ENCODE peak calls at places on chromosomes 16 and 17, in seven cellular contexts. F is psoas muscle, I is heart right ventricle, B is stomach, N is endothelial cell of umbilical vein, U is transverse colon, P is endodermal cell. R is an unnamed sample. For H3K27me3 and H3K4me1, the result is how much of the 10 kb centered on the place peaks cover.

GRCh38 chr17:40931311-40931710 is 6.1 kb downstream of the KRT23 start:
- DNase-seq in F (no peak), I (no peak), B (no peak), N (no peak), U (no peak), P (no peak), R (no peak)

GRCh38 chr16:53855056-53855455 is 151.1 kb downstream of the FTO start:
- DNase-seq in F (no peak), I (no peak), B (no peak), N (no peak), U (no peak), P (no peak), R (no peak)

GRCh38 chr17:37490638-37491614 is 1.2 kb downstream of the DUSP14 start:
- DNase-seq in F (peak), I (peak), B (no peak), N (peak), U (peak), P (peak), R (peak)

GRCh38 chr17:31490991-31491793 is 99.7 kb downstream of the RAB11FIP4 start:
- DNase-seq in F (peak), I (no peak), B (no peak), N (no peak), U (peak), P (no peak), R (no peak)

GRCh38 chr16:85738878-85739715 is 11.8 kb downstream of the C16orf74 start:
- DNase-seq in F (no peak), I (no peak), B (no peak), N (no peak), U (no peak), P (no peak), R (no peak)

GRCh38 chr17:42484304-42484703 is 25.6 kb downstream of the ATP6V0A1 start:
- DNase-seq in F (no peak), I (no peak), B (no peak), N (peak), U (peak), P (no peak), R (no peak)

GRCh38 chr17:10772425-10773380 is 31.2 kb downstream of the TMEM238L start:
- DNase-seq in F (no peak), I (no peak), B (peak), N (no peak), U (peak), P (peak), R (no peak)

GRCh38 chr16:86575754-86576557 is 2.4 kb upstream of the FOXL1 start:
- DNase-seq in F (peak), I (peak), B (peak), N (peak), U (peak), P (peak), R (no peak)

GRCh38 chr17:67377727-67378443 is 804 bp downstream of the PITPNC1 start:
- DNase-seq in F (peak), I (peak), B (peak), N (no peak), U (peak), P (peak), R (peak)

GRCh38 chr17:37365589-37365988 is 10.2 kb upstream of the C17orf78 start:
- DNase-seq in F (no peak), I (no peak), B (no peak), N (no peak), U (no peak), P (no peak), R (no peak)

GRCh38 chr17:45248132-45248936 is 13.6 kb downstream of the SPATA32 start:
- DNase-seq in F (no peak), I (no peak), B (peak), N (no peak), U (peak), P (peak), R (no peak)

GRCh38 chr16:27377666-27378485 is 24.1 kb upstream of the IL21R start:
- DNase-seq in F (no peak), I (no peak), B (no peak), N (no peak), U (no peak), P (peak), R (no peak)

GRCh38 chr17:74268554-74268953 is 5.5 kb upstream of the DNAI2 start:
- DNase-seq in F (no peak), I (no peak), B (no peak), N (no peak), U (no peak), P (no peak), R (no peak)

GRCh38 chr16:48347980-48348379 is 37.2 kb downstream of the SIAH1 start:
- DNase-seq in F (no peak), I (no peak), B (no peak), N (no peak), U (no peak), P (no peak), R (no peak)

GRCh38 chr16:2498531-2499253 is 15.1 kb upstream of the ATP6V0C start:
- DNase-seq in F (no peak), I (no peak), B (peak), N (no peak), U (no peak), P (no peak), R (no peak)

GRCh38 chr17:37068266-37068665 is 119.5 kb downstream of the AATF start:
- DNase-seq in F (no peak), I (no peak), B (peak), N (no peak), U (no peak), P (peak), R (no peak)

GRCh38 chr17:75006653-75007052 is 5.8 kb upstream of the MRPL58 start:
- DNase-seq in F (peak), I (no peak), B (no peak), N (no peak), U (no peak), P (no peak), R (no peak)

DNA sequence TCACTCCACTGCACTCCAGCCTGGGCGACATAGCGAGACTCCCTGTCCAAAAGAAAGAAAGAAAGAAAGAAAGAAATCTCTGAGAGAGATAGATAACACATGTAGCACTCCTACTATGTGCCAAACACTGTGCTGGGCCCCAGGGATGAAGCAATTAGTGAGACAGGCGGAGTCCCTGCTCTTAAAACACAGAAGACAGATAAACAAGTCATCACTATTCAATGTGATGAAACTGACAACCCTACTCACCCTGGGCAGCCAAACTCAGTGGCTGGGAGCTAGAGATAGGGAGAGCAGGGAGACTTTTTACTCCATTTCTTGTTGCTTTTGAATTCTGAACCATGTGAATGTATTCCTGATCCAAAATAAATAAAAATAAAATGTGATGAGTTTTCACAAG is 35.2 kb upstream of the GOSR2 start:
- DNase-seq in F (peak), I (no peak), B (no peak), N (no peak), U (no peak), P (no peak), R (no peak)
- H3K27me3 ChIP-seq in F (half or more), I (under half), B (half or more), N (under half), U (under half), P (under half), R (half or more)

GRCh38 chr16:77789646-77790370 is 1.4 kb downstream of the VAT1L start:
- DNase-seq in F (no peak), I (no peak), B (no peak), N (no peak), U (no peak), P (peak), R (no peak)
- H3K4me3 ChIP-seq in F (no peak), I (peak), B (no peak), N (no peak), U (no peak), P (peak), R (no peak)

GRCh38 chr16:8773537-8773936 is 23.9 kb downstream of the TMEM186 start:
- DNase-seq in F (no peak), I (no peak), B (no peak), N (no peak), U (no peak), P (no peak), R (no peak)

GRCh38 chr16:8774208-8774607 is 23.2 kb downstream of the TMEM186 start:
- DNase-seq in F (no peak), I (no peak), B (no peak), N (no peak), U (no peak), P (no peak), R (no peak)

GRCh38 chr16:8776193-8776592 is 21.2 kb downstream of the TMEM186 start:
- DNase-seq in F (no peak), I (no peak), B (no peak), N (no peak), U (peak), P (peak), R (no peak)

GRCh38 chr16:8777217-8777616 is 20.2 kb downstream of the TMEM186 start:
- DNase-seq in F (no peak), I (no peak), B (no peak), N (no peak), U (no peak), P (no peak), R (no peak)

GRCh38 chr16:8775359-8775758 is 22.1 kb downstream of the TMEM186 start:
- DNase-seq in F (no peak), I (no peak), B (no peak), N (no peak), U (no peak), P (no peak), R (no peak)
- H3K4me1 ChIP-seq in F (under half), I (under half), B (under half), N (under half), U (under half), P (under half), R (under half)

GRCh38 chr17:48961516-48962233 is 6.7 kb downstream of the GIP start:
- DNase-seq in F (no peak), I (no peak), B (no peak), N (peak), U (no peak), P (peak), R (peak)
- H3K27me3 ChIP-seq in F (half or more), I (under half), B (half or more), N (under half), U (half or more), P (under half), R (under half)

DNA sequence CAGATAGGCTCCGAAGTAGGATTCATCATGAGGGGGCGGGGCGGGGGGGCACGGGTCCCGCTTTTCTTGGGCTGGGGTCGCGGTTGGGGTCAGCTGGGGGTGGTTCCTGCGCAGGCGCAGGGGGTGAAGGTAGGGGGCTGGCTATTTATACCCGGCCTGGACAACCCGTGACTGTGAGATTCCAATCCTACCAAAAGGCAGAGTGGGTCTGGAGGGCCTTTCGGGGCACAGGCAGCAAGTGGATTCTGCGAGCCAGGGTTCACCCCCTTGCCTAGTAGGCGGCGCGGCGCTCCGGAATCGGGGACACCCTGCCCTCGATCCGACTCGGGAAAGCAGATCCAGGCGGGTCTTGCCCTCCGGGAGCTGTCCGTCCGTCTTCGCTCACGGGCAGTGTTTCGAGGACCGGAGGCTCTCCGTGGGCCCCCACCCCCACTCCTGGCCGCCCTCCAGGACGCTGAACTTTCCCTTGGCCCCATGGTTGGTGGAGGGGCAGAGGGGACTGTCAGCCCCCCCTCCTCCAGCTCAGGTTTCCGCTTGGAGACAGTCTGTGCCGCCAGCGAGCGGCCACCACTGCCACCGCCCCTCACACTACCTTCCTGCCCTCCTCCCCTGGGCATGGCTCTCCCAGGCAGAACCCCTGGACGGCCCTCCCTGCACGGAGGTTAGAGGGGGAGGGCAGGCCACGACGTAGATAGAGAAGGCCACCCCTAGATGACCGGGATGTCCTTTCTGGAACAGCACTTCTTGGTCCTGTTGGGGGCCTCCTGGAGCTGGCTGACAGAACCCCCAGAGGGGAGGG is 634 bp downstream of the SLC2A4 start:
- DNase-seq in F (peak), I (peak), B (no peak), N (no peak), U (no peak), P (peak), R (no peak)
- H3K4me3 ChIP-seq in F (peak), I (peak), B (peak), N (peak), U (peak), P (peak), R (peak)

GRCh38 chr16:57533366-57533617 is 3.1 kb downstream of the CCDC102A start:
- DNase-seq in F (no peak), I (peak), B (no peak), N (no peak), U (no peak), P (no peak), R (no peak)

GRCh38 chr16:57531635-57532220 is 4.6 kb downstream of the CCDC102A start:
- DNase-seq in F (no peak), I (peak), B (no peak), N (no peak), U (no peak), P (peak), R (no peak)

GRCh38 chr16:57533618-57534336 is 2.6 kb downstream of the CCDC102A start:
- DNase-seq in F (no peak), I (peak), B (peak), N (peak), U (no peak), P (peak), R (peak)

GRCh38 chr16:57531253-57531575 is 5.2 kb downstream of the CCDC102A start:
- DNase-seq in F (peak), I (peak), B (no peak), N (no peak), U (no peak), P (no peak), R (no peak)

GRCh38 chr16:57532251-57532625 is 4.1 kb downstream of the CCDC102A start:
- DNase-seq in F (no peak), I (no peak), B (peak), N (no peak), U (peak), P (no peak), R (no peak)
- H3K4me1 ChIP-seq in F (under half), I (under half), B (half or more), N (under half), U (under half), P (under half), R (under half)

GRCh38 chr17:43916385-43916784 is 9.0 kb upstream of the MPP2 start:
- DNase-seq in F (no peak), I (no peak), B (no peak), N (no peak), U (no peak), P (no peak), R (no peak)

GRCh38 chr17:43917348-43918025 is 10.2 kb upstream of the MPP2 start:
- DNase-seq in F (peak), I (peak), B (peak), N (peak), U (peak), P (peak), R (peak)

GRCh38 chr17:43918026-43918389 is 10.7 kb upstream of the MPP2 start:
- DNase-seq in F (no peak), I (no peak), B (no peak), N (no peak), U (no peak), P (no peak), R (no peak)

GRCh38 chr17:43915561-43915960 is 8.2 kb upstream of the MPP2 start:
- DNase-seq in F (no peak), I (no peak), B (no peak), N (no peak), U (no peak), P (no peak), R (no peak)

GRCh38 chr17:43917016-43917347 is 9.6 kb upstream of the MPP2 start:
- DNase-seq in F (peak), I (no peak), B (no peak), N (no peak), U (no peak), P (no peak), R (no peak)
- H3K27me3 ChIP-seq in F (under half), I (under half), B (under half), N (under half), U (under half), P (under half), R (under half)

GRCh38 chr16:7211781-7212180 is 120.9 kb upstream of the RBFOX1 start:
- DNase-seq in F (no peak), I (no peak), B (no peak), N (no peak), U (no peak), P (no peak), R (no peak)

GRCh38 chr16:7206469-7206868 is 126.2 kb upstream of the RBFOX1 start:
- DNase-seq in F (no peak), I (no peak), B (no peak), N (no peak), U (no peak), P (no peak), R (no peak)

GRCh38 chr16:7209598-7209997 is 123.0 kb upstream of the RBFOX1 start:
- DNase-seq in F (no peak), I (no peak), B (no peak), N (no peak), U (no peak), P (no peak), R (no peak)
- H3K4me3 ChIP-seq in F (no peak), I (no peak), B (no peak), N (no peak), U (no peak), P (no peak), R (no peak)